ENCODE peak calls at places on chromosomes 7 and 10, in ten cellular contexts. M is MCF 10A, G is cardiac muscle cell, K is transverse colon, O is RWPE1, B is brain microvascular endothelial cell, H is AG04450, I is IMR-90, W is esophagus squamous epithelium, R is activated B cell treated with CpG ODN at 0.5 μM for 24 hours. S is an unnamed sample.
A peak's percentile ranks its signal among the peaks of the same experiment; 100 is the strongest.

GRCh38 chr7:142560166-142560565 is 189.1 kb upstream of the PRSS1 start:
- DNase-seq in M (no peak), H (no peak), G (no peak), B (no peak), W (no peak), I (no peak), O (no peak), R (no peak), K (no peak), S (no peak)

GRCh38 chr10:119301397-119301796 is 94.0 kb downstream of the GRK5 start:
- DNase-seq in H (no peak), B (no peak), R (no peak), K (peak; percentile 40), W (no peak), O (no peak), M (no peak), G (no peak), I (peak; percentile 24), S (no peak)

GRCh38 chr10:21978191-21978862 is 25.2 kb downstream of the DNAJC1 start:
- DNase-seq in M (peak; percentile 29), W (no peak), G (no peak), H (no peak), B (peak; percentile 4), O (no peak), I (peak; percentile 81), K (no peak), R (no peak), S (no peak)

GRCh38 chr7:138167869-138168296 is 91.6 kb downstream of the AKR1D1 start:
- DNase-seq in I (no peak), O (no peak), W (no peak), G (no peak), H (no peak), B (no peak), M (no peak), R (no peak), K (no peak), S (no peak)

GRCh38 chr10:80509108-80509402 is 28.6 kb upstream of the SH2D4B start:
- DNase-seq in W (no peak), H (no peak), B (no peak), R (no peak), K (no peak), G (no peak), I (no peak), O (no peak), M (no peak), S (no peak)

GRCh38 chr7:79453558-79454324 is at the start of gene MAGI2:
- DNase-seq in I (peak; percentile 84), W (peak; percentile 3), G (peak; percentile 78), M (no peak), R (no peak), B (peak; percentile 84), O (peak; percentile 13), K (peak; percentile 63), H (peak; percentile 66), S (peak; percentile 57)

GRCh38 chr10:122338609-122339441 is 35.7 kb upstream of the PLEKHA1 start:
- DNase-seq in I (no peak), K (peak; percentile 61), G (no peak), O (no peak), M (no peak), W (no peak), B (no peak), H (no peak), R (no peak), S (no peak)

GRCh38 chr10:130038019-130038555 is 72.5 kb downstream of the C10orf143 start:
- DNase-seq in H (no peak), R (no peak), O (no peak), G (no peak), B (no peak), K (no peak), W (no peak), M (no peak), I (no peak), S (no peak)

GRCh38 chr7:135168489-135169140 is 1.9 kb downstream of the CYREN start:
- DNase-seq in H (no peak), G (no peak), K (no peak), O (no peak), I (no peak), B (no peak), W (no peak), M (no peak), R (no peak), S (no peak)

GRCh38 chr7:135169936-135170222 is 628 bp downstream of the CYREN start:
- DNase-seq in W (no peak), M (no peak), O (no peak), R (no peak), G (no peak), H (no peak), B (no peak), I (no peak), K (no peak), S (no peak)

GRCh38 chr7:135168001-135168400 is 2.5 kb downstream of the CYREN start:
- DNase-seq in I (no peak), M (no peak), W (no peak), B (no peak), O (peak; percentile 9), H (no peak), K (peak; percentile 48), R (no peak), G (no peak), S (no peak)

GRCh38 chr7:135170223-135170997 is at the start of gene CYREN:
- DNase-seq in M (peak; percentile 95), K (peak; percentile 96), I (peak; percentile 93), H (peak; percentile 74), W (peak; percentile 51), G (peak; percentile 96), R (peak; percentile 85), B (peak; percentile 81), O (peak; percentile 86), S (peak; percentile 79)

GRCh38 chr7:135169141-135169935 is 1.2 kb downstream of the CYREN start:
- DNase-seq in G (peak; percentile 17), R (no peak), I (peak; percentile 59), B (peak; percentile 37), M (peak; percentile 73), K (peak; percentile 76), W (no peak), H (no peak), O (peak; percentile 68), S (no peak)
- TF ChIP-seq CTCF in G (peak; percentile 51), R (no peak), I (peak; percentile 34), B (peak; percentile 60), M (peak; percentile 30), K (peak; percentile 14), W (no peak), H (peak; percentile 40), O (peak; percentile 25), S (no peak)

DNA sequence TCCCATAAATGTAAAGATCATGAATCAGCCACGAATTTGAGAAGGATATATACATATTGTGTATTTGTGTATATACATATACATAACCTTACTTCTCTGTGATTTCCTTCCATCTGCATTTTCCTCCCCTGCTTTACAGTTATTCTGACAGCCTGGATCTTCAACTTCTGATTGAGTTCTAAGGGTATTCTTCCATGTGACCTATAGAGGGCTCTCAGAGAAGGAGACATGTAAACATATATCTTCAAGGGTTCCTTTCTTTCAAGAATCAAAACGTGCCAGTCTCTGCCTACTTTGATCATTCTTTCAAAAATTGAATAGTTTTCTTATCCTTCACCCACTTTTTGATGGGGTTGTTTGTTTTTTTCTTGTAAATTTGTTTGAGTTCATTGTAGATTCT is 453.7 kb upstream of the POT1 start:
- DNase-seq in R (no peak), W (no peak), H (no peak), G (no peak), B (no peak), M (no peak), I (no peak), K (no peak), O (peak; percentile 2), S (no peak)
- TF ChIP-seq CTCF in R (no peak), W (no peak), H (no peak), G (no peak), B (peak; percentile 9), M (no peak), I (no peak), K (no peak), O (peak; percentile 11), S (no peak)

GRCh38 chr7:151341357-151342101 is at the start of gene NUB1:
- DNase-seq in K (peak; percentile 95), B (peak; percentile 75), W (peak; percentile 43), I (peak; percentile 74), H (peak; percentile 46), R (peak; percentile 99), G (peak; percentile 96), O (peak; percentile 78), M (peak; percentile 88), S (peak; percentile 81)

GRCh38 chr7:151342102-151342646 is 562 bp downstream of the NUB1 start:
- DNase-seq in R (no peak), B (no peak), G (no peak), I (no peak), W (no peak), H (no peak), O (peak; percentile 8), K (no peak), M (no peak), S (no peak)

GRCh38 chr7:151340794-151341356 is 737 bp upstream of the NUB1 start:
- DNase-seq in I (no peak), R (no peak), H (no peak), W (no peak), M (no peak), K (no peak), G (no peak), B (no peak), O (peak; percentile 4), S (no peak)

GRCh38 chr7:151338809-151339208 is 2.8 kb upstream of the NUB1 start:
- DNase-seq in H (no peak), B (no peak), W (no peak), O (no peak), I (no peak), R (no peak), M (no peak), K (no peak), G (no peak), S (no peak)

DNA sequence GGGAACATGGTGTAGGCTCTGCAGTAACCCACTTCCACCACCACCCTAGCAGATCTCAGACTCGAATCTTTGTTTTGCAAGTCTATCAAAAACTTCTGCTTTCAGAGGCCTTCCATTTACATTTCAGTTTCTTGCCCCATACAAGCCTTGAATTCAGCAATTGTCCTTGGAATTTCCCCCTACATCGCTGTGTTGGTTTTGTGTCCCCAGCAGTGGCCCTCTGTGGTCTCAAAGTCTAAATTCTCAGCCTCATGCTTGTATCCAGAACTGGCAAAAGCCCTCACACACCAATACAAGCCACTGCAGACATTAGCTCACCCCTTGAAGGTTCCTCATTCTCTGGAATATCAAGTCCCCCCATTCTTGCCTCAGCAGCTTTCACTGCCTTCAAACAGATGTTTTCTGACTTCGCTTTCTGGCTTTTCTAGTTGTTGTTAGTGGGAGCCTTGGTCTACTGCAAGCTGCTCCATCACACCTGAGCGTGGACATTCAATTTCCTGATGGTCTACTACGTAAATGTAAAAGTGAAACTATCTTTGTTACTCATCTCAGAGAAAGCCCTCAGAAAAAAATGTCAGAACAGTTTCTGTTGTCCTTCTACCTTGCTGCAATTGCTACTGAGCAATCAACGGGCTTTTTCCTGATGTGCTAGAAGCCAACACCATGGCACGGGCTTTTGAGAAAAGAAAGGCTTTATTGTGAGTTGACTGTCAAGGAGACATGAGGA is 1.8 kb upstream of the NUB1 start:
- DNase-seq in M (no peak), R (no peak), O (no peak), W (no peak), K (no peak), B (no peak), I (no peak), H (no peak), G (no peak), S (no peak)
- TF ChIP-seq CTCF in M (no peak), R (no peak), O (no peak), W (no peak), K (no peak), B (no peak), I (no peak), H (no peak), G (no peak), S (no peak)

DNA sequence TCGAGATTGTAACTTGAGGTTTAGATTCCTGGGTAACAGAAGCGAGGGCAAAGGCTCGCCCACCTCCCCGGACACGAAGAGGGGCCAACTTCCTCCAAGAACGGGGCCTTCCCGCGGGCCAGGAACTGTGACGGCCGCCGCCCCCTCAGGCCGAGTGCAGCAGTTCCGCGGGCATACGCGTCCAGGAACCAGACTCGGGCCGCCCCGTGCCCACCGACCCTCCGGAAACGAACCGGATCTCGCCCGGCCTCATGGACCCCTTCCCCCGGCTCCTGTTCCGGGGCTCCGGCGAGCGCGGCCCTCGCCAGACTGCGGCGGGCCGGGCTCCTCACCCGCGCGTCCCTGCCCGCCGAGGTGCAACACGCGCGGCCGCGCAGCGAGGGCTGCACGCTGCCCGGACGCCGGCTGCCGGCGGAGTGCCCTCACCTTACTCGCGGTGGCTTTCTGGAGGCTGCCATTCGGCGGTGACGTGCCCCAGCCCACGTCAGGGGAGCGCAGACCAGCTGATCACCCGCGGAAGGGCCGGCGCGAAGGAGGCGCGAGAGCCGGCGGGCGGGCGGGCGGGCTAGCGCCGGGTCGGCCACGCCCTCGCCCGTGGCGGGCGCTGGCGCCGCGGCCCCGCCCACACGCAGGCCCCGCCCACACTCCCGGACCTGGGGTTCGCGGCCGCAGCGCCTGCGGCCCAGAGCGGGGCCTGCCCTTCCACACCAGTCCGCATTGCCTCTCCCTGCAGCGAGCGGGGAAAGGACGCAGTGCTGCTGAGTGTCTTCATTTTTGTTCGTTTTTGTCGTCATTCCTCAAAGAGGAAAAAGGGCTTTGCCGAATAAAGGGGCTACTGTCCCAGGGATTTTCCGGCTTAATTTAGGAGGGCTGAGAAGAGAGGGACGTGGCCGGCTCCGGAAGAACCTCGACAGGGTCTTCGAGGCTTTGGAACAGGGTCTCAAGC is at the start of gene XPNPEP1:
- DNase-seq in O (peak; percentile 89), I (peak; percentile 83), R (peak; percentile 85), W (peak; percentile 30), K (peak; percentile 91), H (peak; percentile 37), B (peak; percentile 71), G (peak; percentile 91), M (peak; percentile 79), S (peak; percentile 55)
- TF ChIP-seq CTCF in O (no peak), I (no peak), R (no peak), W (no peak), K (no peak), H (no peak), B (no peak), G (no peak), M (no peak), S (no peak)